ENCODE peak calls at places on chromosomes 2 and 18, in five cellular contexts. J is upper lobe of right lung, Z is GM06990, O is cardiac fibroblast, W is choroid plexus epithelial cell. S is an unnamed sample.

GRCh38 chr18:23648456-23648855 is 14.3 kb downstream of the ANKRD29 start:
- DNase-seq in Z (no peak), O (no peak), J (no peak), W (no peak), S (no peak)

GRCh38 chr18:70258243-70258642 is 30.6 kb upstream of the SOCS6 start:
- DNase-seq in Z (no peak), J (no peak), O (no peak), W (no peak), S (no peak)

GRCh38 chr2:230863442-230864121 is 1.2 kb upstream of the ITM2C start:
- DNase-seq in J (no peak), Z (peak), W (no peak), O (no peak), S (no peak)

GRCh38 chr18:12422936-12423335 is 15.2 kb downstream of the PRELID3A start:
- DNase-seq in J (peak), O (no peak), W (no peak), Z (no peak), S (no peak)

GRCh38 chr2:233328922-233329321 is 21.3 kb downstream of the SAG start:
- DNase-seq in Z (no peak), J (no peak), O (no peak), W (no peak), S (no peak)

GRCh38 chr2:42984081-42984480 is 191.7 kb upstream of the HAAO start:
- DNase-seq in O (no peak), Z (no peak), J (peak), W (no peak), S (no peak)

GRCh38 chr2:210309546-210310233 is 5.3 kb downstream of the MYL1 start:
- DNase-seq in W (no peak), J (no peak), O (no peak), Z (no peak), S (no peak)

GRCh38 chr18:46678785-46679404 is 21.9 kb upstream of the LOXHD1 start:
- DNase-seq in W (no peak), Z (no peak), O (no peak), J (no peak), S (no peak)

GRCh38 chr2:37809525-37809924 is 115.6 kb upstream of the RMDN2 start:
- DNase-seq in J (no peak), Z (no peak), O (peak), W (peak), S (no peak)

GRCh38 chr2:109264595-109265328 is 135.8 kb downstream of the SH3RF3 start:
- DNase-seq in Z (no peak), O (peak), J (peak), W (peak), S (no peak)

GRCh38 chr18:8045890-8046289 is 478.8 kb downstream of the PTPRM start:
- DNase-seq in W (no peak), J (no peak), O (peak), Z (no peak), S (no peak)

GRCh38 chr18:31943895-31944816 is 1.2 kb upstream of the TRAPPC8 start:
- DNase-seq in W (no peak), O (no peak), J (no peak), Z (peak), S (no peak)

GRCh38 chr2:226524381-226524843 is 275.2 kb downstream of the IRS1 start:
- DNase-seq in O (peak), Z (no peak), W (peak), J (no peak), S (no peak)

GRCh38 chr18:63028380-63028779 is 291.2 kb downstream of the BCL2 start:
- DNase-seq in Z (no peak), W (no peak), J (no peak), O (no peak), S (no peak)

GRCh38 chr18:14999085-14999975 is 251.4 kb downstream of the ANKRD30B start:
- DNase-seq in O (no peak), W (no peak), Z (no peak), J (peak), S (no peak)

GRCh38 chr2:238948765-238949641 is 101.1 kb downstream of the TWIST2 start:
- DNase-seq in Z (no peak), J (peak), O (peak), W (no peak), S (no peak)

DNA sequence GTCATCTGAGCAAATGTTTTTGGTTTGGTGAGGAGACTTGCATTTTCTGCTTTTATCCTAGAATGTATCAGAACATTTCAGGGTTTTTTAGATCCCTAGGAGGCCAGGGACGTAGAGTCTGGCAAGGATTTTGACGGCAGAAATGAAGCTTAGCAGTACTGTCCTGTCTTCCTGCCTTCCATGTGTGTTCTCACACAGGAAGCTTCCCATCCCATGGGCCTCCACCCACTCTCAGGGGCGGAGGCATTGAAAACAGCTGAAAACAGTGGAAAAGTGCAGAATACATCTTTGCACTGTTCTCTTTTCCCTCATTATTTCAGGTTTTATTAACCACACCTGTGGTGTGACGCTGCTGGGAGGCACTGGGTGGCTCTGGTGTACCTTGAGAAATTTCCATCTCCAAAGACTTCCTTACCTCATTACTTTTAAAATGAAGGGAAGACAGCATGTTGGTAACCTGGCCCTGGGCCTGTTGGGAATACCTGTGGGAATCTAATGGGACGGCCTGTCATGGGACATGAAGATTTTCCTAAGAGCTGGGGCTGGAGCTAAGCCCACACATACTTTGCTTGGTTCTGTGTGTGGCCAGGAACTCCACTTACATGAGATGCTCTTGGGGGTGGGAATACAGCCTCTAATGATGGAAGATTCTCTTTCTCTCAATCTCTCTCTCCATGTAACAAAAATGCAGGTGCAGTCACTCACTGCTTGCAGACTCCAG is 20.5 kb downstream of the PCARE start:
- DNase-seq in O (peak), W (peak), J (no peak), Z (no peak), S (no peak)
- TF ChIP-seq CTCF in O (no peak), W (peak), J (no peak), Z (peak), S (no peak)

DNA sequence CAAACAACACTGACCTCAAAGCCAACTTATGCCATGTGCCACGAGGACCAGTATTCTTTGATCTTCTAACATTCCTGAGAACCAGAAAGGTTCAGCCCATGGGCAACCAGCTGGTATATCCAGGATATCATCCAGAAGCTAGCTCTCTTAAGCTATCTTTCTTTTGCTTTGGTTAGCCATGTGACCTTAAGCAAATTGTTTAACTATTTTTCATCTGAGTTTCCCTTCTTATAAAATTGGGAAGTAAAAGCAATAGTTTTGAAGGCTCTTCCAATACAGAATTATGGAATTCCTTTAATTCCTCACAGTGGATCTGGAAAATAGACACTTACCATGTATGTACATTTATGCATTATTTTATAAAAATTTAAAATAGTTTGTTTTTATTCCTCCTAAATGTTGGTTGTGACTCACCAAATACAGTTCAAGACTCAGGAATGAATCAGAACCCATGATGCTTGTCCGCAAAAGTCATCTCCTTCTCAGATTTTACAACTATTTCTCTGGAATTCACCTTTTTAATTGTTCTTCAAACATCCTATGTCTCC is 435.7 kb downstream of the ZEB2 start:
- DNase-seq in Z (no peak), O (peak), J (no peak), W (peak), S (no peak)
- TF ChIP-seq CTCF in Z (no peak), O (no peak), J (no peak), W (no peak), S (no peak)

GRCh38 chr2:202035089-202035940 is 1.7 kb downstream of the FZD7 start:
- DNase-seq in O (peak), W (peak), Z (peak), J (peak), S (no peak)
- TF ChIP-seq CTCF in O (peak), W (peak), Z (peak), J (peak), S (peak)

GRCh38 chr2:101518470-101519172 is 43.7 kb upstream of the RFX8 start:
- DNase-seq in W (peak), J (no peak), O (peak), Z (no peak), S (no peak)
- TF ChIP-seq CTCF in W (peak), J (peak), O (peak), Z (no peak), S (no peak)

DNA sequence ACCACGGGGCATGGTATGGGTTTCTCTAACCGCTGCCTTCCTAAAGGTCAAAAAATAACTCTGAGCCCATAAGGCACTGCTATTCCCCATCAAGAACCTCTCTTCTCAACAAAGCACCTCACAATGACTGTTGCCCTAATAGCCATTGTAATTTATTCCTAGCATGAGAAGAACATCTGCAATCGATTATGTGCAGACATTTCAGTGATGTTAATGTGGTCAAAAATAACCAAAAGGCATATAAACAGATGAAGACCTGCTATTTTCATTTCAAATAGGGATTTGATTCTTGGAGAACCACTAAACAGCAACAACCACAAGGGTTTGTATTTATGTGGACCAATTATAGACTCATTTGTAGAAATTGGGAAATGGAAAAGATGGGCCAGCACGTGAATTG is 356.6 kb downstream of the FBXO15 start:
- DNase-seq in Z (no peak), J (no peak), W (no peak), O (no peak), S (no peak)
- TF ChIP-seq CTCF in Z (no peak), J (no peak), W (no peak), O (no peak), S (no peak)